ENCODE peak calls at places on chromosomes 2 and 18, in nine cellular contexts. One of them, this sample, is unnamed.

GRCh38 chr2:127143851-127144782 is 37.2 kb upstream of the BIN1 start:
- DNase-seq in CD8-positive, alpha-beta T cell: no peak
- DNase-seq in aorta: no peak
- DNase-seq in GM12865: no peak
- DNase-seq in CD8-positive, alpha-beta memory T cell: no peak
- DNase-seq in fibroblast of mammary gland: peak; percentile 88
- DNase-seq in IMR-90: peak; percentile 49
- DNase-seq in thyroid gland: no peak
- DNase-seq in kidney epithelial cell: no peak
- DNase-seq in this sample: no peak

GRCh38 chr18:67359868-67360838 is 156.4 kb downstream of the DSEL start:
- DNase-seq in fibroblast of mammary gland: peak; percentile 95
- DNase-seq in IMR-90: peak; percentile 96
- DNase-seq in thyroid gland: no peak
- DNase-seq in GM12865: peak; percentile 13
- DNase-seq in kidney epithelial cell: peak; percentile 85
- DNase-seq in CD8-positive, alpha-beta T cell: no peak
- DNase-seq in aorta: peak; percentile 64
- DNase-seq in CD8-positive, alpha-beta memory T cell: no peak
- DNase-seq in this sample: no peak

GRCh38 chr18:34890486-34891085 is 150.6 kb upstream of the MAPRE2 start:
- DNase-seq in CD8-positive, alpha-beta T cell: no peak
- DNase-seq in fibroblast of mammary gland: no peak
- DNase-seq in thyroid gland: no peak
- DNase-seq in IMR-90: no peak
- DNase-seq in CD8-positive, alpha-beta memory T cell: no peak
- DNase-seq in kidney epithelial cell: no peak
- DNase-seq in GM12865: no peak
- DNase-seq in aorta: no peak
- DNase-seq in this sample: no peak

GRCh38 chr2:238157506-238158017 is 1.2 kb upstream of the ERFE start:
- DNase-seq in CD8-positive, alpha-beta T cell: no peak
- DNase-seq in CD8-positive, alpha-beta memory T cell: peak; percentile 36
- DNase-seq in aorta: peak; percentile 38
- DNase-seq in thyroid gland: peak; percentile 52
- DNase-seq in GM12865: no peak
- DNase-seq in fibroblast of mammary gland: no peak
- DNase-seq in kidney epithelial cell: no peak
- DNase-seq in IMR-90: no peak
- DNase-seq in this sample: no peak

GRCh38 chr18:6624729-6625308 is 104.7 kb upstream of the ARHGAP28 start:
- DNase-seq in kidney epithelial cell: no peak
- DNase-seq in fibroblast of mammary gland: peak; percentile 76
- DNase-seq in aorta: no peak
- DNase-seq in IMR-90: peak; percentile 71
- DNase-seq in GM12865: no peak
- DNase-seq in CD8-positive, alpha-beta memory T cell: no peak
- DNase-seq in thyroid gland: no peak
- DNase-seq in CD8-positive, alpha-beta T cell: no peak
- DNase-seq in this sample: no peak

GRCh38 chr18:3266062-3266608 is 4.2 kb downstream of the MYL12B start:
- DNase-seq in kidney epithelial cell: no peak
- DNase-seq in fibroblast of mammary gland: peak; percentile 31
- DNase-seq in thyroid gland: no peak
- DNase-seq in GM12865: no peak
- DNase-seq in CD8-positive, alpha-beta memory T cell: no peak
- DNase-seq in IMR-90: no peak
- DNase-seq in CD8-positive, alpha-beta T cell: no peak
- DNase-seq in aorta: no peak
- DNase-seq in this sample: no peak

GRCh38 chr2:48112911-48113687 is 206.8 kb upstream of the FBXO11 start:
- DNase-seq in GM12865: no peak
- DNase-seq in aorta: no peak
- DNase-seq in fibroblast of mammary gland: no peak
- DNase-seq in thyroid gland: no peak
- DNase-seq in CD8-positive, alpha-beta memory T cell: no peak
- DNase-seq in IMR-90: peak; percentile 17
- DNase-seq in CD8-positive, alpha-beta T cell: no peak
- DNase-seq in kidney epithelial cell: no peak
- DNase-seq in this sample: no peak

GRCh38 chr2:37610638-37611289 is 60.7 kb downstream of the CDC42EP3 start:
- DNase-seq in IMR-90: no peak
- DNase-seq in kidney epithelial cell: no peak
- DNase-seq in fibroblast of mammary gland: no peak
- DNase-seq in aorta: no peak
- DNase-seq in thyroid gland: no peak
- DNase-seq in CD8-positive, alpha-beta T cell: no peak
- DNase-seq in CD8-positive, alpha-beta memory T cell: no peak
- DNase-seq in GM12865: no peak
- DNase-seq in this sample: no peak

GRCh38 chr2:132252894-132253264 is 91.1 kb upstream of the ANKRD30BL start:
- DNase-seq in GM12865: no peak
- DNase-seq in thyroid gland: no peak
- DNase-seq in fibroblast of mammary gland: no peak
- DNase-seq in CD8-positive, alpha-beta memory T cell: no peak
- DNase-seq in IMR-90: no peak
- DNase-seq in kidney epithelial cell: no peak
- DNase-seq in CD8-positive, alpha-beta T cell: no peak
- DNase-seq in aorta: no peak
- DNase-seq in this sample: no peak

GRCh38 chr2:57954020-57954419 is 92.6 kb upstream of the VRK2 start:
- DNase-seq in kidney epithelial cell: no peak
- DNase-seq in IMR-90: no peak
- DNase-seq in GM12865: no peak
- DNase-seq in CD8-positive, alpha-beta T cell: no peak
- DNase-seq in CD8-positive, alpha-beta memory T cell: no peak
- DNase-seq in fibroblast of mammary gland: no peak
- DNase-seq in thyroid gland: no peak
- DNase-seq in aorta: no peak
- DNase-seq in this sample: no peak

GRCh38 chr2:219629976-219630695 is 2.7 kb downstream of the SLC4A3 start:
- DNase-seq in kidney epithelial cell: no peak
- DNase-seq in GM12865: no peak
- DNase-seq in thyroid gland: no peak
- DNase-seq in CD8-positive, alpha-beta T cell: no peak
- DNase-seq in CD8-positive, alpha-beta memory T cell: no peak
- DNase-seq in fibroblast of mammary gland: no peak
- DNase-seq in IMR-90: no peak
- DNase-seq in aorta: no peak
- DNase-seq in this sample: no peak

GRCh38 chr18:48817021-48817461 is 133.7 kb downstream of the SMAD7 start:
- DNase-seq in GM12865: no peak
- DNase-seq in IMR-90: no peak
- DNase-seq in CD8-positive, alpha-beta memory T cell: peak; percentile 43
- DNase-seq in fibroblast of mammary gland: no peak
- DNase-seq in CD8-positive, alpha-beta T cell: no peak
- DNase-seq in kidney epithelial cell: no peak
- DNase-seq in aorta: peak; percentile 30
- DNase-seq in thyroid gland: no peak
- DNase-seq in this sample: peak; percentile 52

DNA sequence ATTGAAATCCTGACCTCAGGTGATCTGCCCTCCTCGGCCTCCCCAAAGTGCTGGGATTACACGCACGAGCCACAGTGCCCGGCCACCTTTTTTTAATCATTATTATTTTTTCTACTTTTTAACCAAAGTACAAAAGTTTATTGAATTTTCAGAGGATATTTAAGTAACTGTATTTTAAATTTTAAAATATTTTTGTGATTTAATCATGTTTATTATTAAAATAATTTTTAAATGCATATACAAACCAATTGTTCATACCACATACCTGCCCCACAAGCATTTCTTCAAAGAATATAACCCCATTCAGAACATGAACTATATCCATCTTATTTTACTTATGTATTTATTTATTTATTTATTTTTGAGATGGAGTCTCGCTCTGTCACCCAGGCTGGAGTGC is 163.6 kb upstream of the MAP2 start:
- DNase-seq in CD8-positive, alpha-beta memory T cell: no peak
- DNase-seq in thyroid gland: no peak
- DNase-seq in GM12865: no peak
- DNase-seq in IMR-90: no peak
- DNase-seq in fibroblast of mammary gland: no peak
- DNase-seq in aorta: no peak
- DNase-seq in kidney epithelial cell: no peak
- DNase-seq in CD8-positive, alpha-beta T cell: no peak
- DNase-seq in this sample: no peak
- H3K4me3 ChIP-seq in CD8-positive, alpha-beta memory T cell: no peak overlapping the region
- H3K4me3 ChIP-seq in thyroid gland: no peak overlapping the region
- H3K4me3 ChIP-seq in GM12865: no peak overlapping the region
- H3K4me3 ChIP-seq in IMR-90: no peak overlapping the region
- H3K4me3 ChIP-seq in fibroblast of mammary gland: no peak overlapping the region
- H3K4me3 ChIP-seq in aorta: no peak overlapping the region
- H3K4me3 ChIP-seq in kidney epithelial cell: no peak overlapping the region
- H3K4me3 ChIP-seq in CD8-positive, alpha-beta T cell: no peak overlapping the region
- H3K4me3 ChIP-seq in this sample: no peak overlapping the region

DNA sequence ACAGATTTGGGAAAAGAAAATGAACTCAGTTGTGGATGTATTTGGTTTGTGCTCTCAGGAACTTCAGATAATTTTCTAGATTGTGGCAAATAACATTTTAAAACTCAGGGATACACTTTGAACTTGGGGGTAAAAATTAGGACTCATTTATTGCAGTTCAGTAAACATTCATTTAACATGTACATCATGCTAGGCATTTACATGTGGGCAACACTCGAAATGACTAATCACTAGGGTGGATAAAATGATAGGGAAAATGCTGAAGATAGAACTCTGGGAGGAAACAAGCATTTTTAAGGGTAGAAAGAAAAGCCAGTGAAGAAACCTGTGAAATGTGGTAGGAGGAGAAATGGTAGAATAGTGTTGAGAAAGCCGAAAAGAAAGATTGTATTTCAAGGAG is 7.8 kb downstream of the FAM117B start:
- DNase-seq in aorta: no peak
- DNase-seq in kidney epithelial cell: no peak
- DNase-seq in GM12865: no peak
- DNase-seq in IMR-90: no peak
- DNase-seq in thyroid gland: no peak
- DNase-seq in CD8-positive, alpha-beta T cell: no peak
- DNase-seq in CD8-positive, alpha-beta memory T cell: no peak
- DNase-seq in fibroblast of mammary gland: no peak
- DNase-seq in this sample: no peak
- H3K4me3 ChIP-seq in aorta: no peak overlapping the region
- H3K4me3 ChIP-seq in kidney epithelial cell: no peak overlapping the region
- H3K4me3 ChIP-seq in GM12865: no peak overlapping the region
- H3K4me3 ChIP-seq in IMR-90: no peak overlapping the region
- H3K4me3 ChIP-seq in thyroid gland: no peak overlapping the region
- H3K4me3 ChIP-seq in CD8-positive, alpha-beta T cell: peak overlapping the region; percentile 2
- H3K4me3 ChIP-seq in CD8-positive, alpha-beta memory T cell: peak overlapping the region; percentile 13
- H3K4me3 ChIP-seq in fibroblast of mammary gland: no peak overlapping the region
- H3K4me3 ChIP-seq in this sample: no peak overlapping the region

GRCh38 chr18:72866901-72867701 is 686 bp downstream of the NETO1 start:
- DNase-seq in aorta: no peak
- DNase-seq in fibroblast of mammary gland: no peak
- DNase-seq in IMR-90: no peak
- DNase-seq in thyroid gland: no peak
- DNase-seq in CD8-positive, alpha-beta T cell: no peak
- DNase-seq in GM12865: no peak
- DNase-seq in kidney epithelial cell: no peak
- DNase-seq in CD8-positive, alpha-beta memory T cell: no peak
- DNase-seq in this sample: no peak

GRCh38 chr18:72869786-72870185 is 2.0 kb upstream of the NETO1 start:
- DNase-seq in kidney epithelial cell: no peak
- DNase-seq in thyroid gland: no peak
- DNase-seq in fibroblast of mammary gland: no peak
- DNase-seq in GM12865: no peak
- DNase-seq in aorta: no peak
- DNase-seq in CD8-positive, alpha-beta T cell: no peak
- DNase-seq in IMR-90: no peak
- DNase-seq in CD8-positive, alpha-beta memory T cell: no peak
- DNase-seq in this sample: no peak

GRCh38 chr18:72868666-72869661 is 1.2 kb upstream of the NETO1 start:
- DNase-seq in GM12865: no peak
- DNase-seq in aorta: no peak
- DNase-seq in IMR-90: no peak
- DNase-seq in CD8-positive, alpha-beta memory T cell: no peak
- DNase-seq in fibroblast of mammary gland: no peak
- DNase-seq in kidney epithelial cell: no peak
- DNase-seq in CD8-positive, alpha-beta T cell: no peak
- DNase-seq in thyroid gland: no peak
- DNase-seq in this sample: no peak

GRCh38 chr18:72866572-72866900 is 1.3 kb downstream of the NETO1 start:
- DNase-seq in thyroid gland: no peak
- DNase-seq in aorta: no peak
- DNase-seq in fibroblast of mammary gland: no peak
- DNase-seq in CD8-positive, alpha-beta memory T cell: no peak
- DNase-seq in GM12865: no peak
- DNase-seq in CD8-positive, alpha-beta T cell: no peak
- DNase-seq in kidney epithelial cell: no peak
- DNase-seq in IMR-90: no peak
- DNase-seq in this sample: no peak

DNA sequence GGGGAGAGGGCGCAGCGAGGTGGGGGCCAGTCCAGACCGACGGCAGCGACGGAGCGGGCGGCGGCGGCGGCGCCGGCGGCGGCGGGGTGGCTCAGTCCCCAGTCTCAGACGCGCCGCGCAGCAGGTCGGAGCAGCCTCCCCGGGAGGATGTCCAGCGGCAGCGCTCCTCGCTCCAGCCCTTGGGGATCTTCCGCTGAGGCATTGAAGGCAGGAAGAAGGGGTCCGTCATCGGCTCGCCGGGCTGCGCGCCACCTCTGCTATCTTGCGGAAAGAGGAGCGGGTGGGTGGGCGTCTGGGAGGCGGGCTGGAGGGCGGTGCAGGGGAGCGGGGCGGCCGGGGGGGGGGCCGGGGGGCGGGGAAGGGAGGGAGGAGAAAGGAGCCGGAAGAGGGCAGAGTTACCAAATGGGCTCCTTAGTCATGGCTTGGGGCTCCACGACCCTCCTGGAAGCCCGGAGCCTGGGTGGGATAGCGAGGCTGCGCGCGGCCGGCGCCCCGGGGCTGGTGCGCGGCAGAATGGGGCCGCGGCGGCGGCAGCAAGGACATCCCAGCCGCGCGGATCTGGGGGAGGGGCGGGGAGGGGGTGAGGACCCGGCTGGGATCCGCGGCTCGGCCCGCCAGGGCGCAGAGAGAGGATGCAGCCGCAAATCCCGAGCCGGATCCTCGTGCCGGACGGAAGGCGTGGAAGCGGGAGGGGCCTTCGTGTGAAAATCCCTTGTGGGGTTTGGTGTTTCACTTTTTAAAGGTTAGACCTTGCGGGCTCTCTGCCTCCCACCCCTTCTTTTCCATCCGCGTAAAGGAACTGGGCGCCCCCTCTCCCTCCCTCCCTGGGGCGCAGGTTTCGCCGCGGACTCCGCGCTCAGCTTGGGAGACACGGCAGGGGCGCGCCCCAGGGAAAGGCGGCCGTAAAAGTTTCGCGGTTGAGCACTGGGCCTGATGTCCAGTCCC is at the start of gene NETO1:
- DNase-seq in aorta: no peak
- DNase-seq in thyroid gland: no peak
- DNase-seq in fibroblast of mammary gland: no peak
- DNase-seq in GM12865: no peak
- DNase-seq in kidney epithelial cell: no peak
- DNase-seq in CD8-positive, alpha-beta memory T cell: no peak
- DNase-seq in IMR-90: no peak
- DNase-seq in CD8-positive, alpha-beta T cell: no peak
- DNase-seq in this sample: no peak
- H3K4me3 ChIP-seq in aorta: peak within 1 kb of the TSS; percentile 39
- H3K4me3 ChIP-seq in thyroid gland: no peak within 1 kb of the TSS
- H3K4me3 ChIP-seq in fibroblast of mammary gland: peak within 1 kb of the TSS; percentile 13
- H3K4me3 ChIP-seq in GM12865: no peak within 1 kb of the TSS
- H3K4me3 ChIP-seq in kidney epithelial cell: peak within 1 kb of the TSS; percentile 60
- H3K4me3 ChIP-seq in CD8-positive, alpha-beta memory T cell: no peak within 1 kb of the TSS
- H3K4me3 ChIP-seq in IMR-90: peak within 1 kb of the TSS; percentile 36
- H3K4me3 ChIP-seq in CD8-positive, alpha-beta T cell: no peak within 1 kb of the TSS
- H3K4me3 ChIP-seq in this sample: peak within 1 kb of the TSS; percentile 40

GRCh38 chr18:12038082-12038660 is 55.5 kb upstream of the ANKRD62 start:
- DNase-seq in fibroblast of mammary gland: peak; percentile 43
- DNase-seq in thyroid gland: no peak
- DNase-seq in aorta: no peak
- DNase-seq in GM12865: no peak
- DNase-seq in CD8-positive, alpha-beta T cell: no peak
- DNase-seq in CD8-positive, alpha-beta memory T cell: no peak
- DNase-seq in IMR-90: no peak
- DNase-seq in kidney epithelial cell: no peak
- DNase-seq in this sample: no peak
- H3K4me3 ChIP-seq in fibroblast of mammary gland: no peak overlapping the region
- H3K4me3 ChIP-seq in thyroid gland: peak overlapping the region; percentile 23
- H3K4me3 ChIP-seq in aorta: peak overlapping the region; percentile 2
- H3K4me3 ChIP-seq in GM12865: no peak overlapping the region
- H3K4me3 ChIP-seq in CD8-positive, alpha-beta T cell: peak overlapping the region; percentile 50
- H3K4me3 ChIP-seq in CD8-positive, alpha-beta memory T cell: no peak overlapping the region
- H3K4me3 ChIP-seq in IMR-90: no peak overlapping the region
- H3K4me3 ChIP-seq in kidney epithelial cell: peak overlapping the region; percentile 39
- H3K4me3 ChIP-seq in this sample: peak overlapping the region; percentile 57

This sample was measured in suprapubic skin.